ENCODE peak calls at places on chromosomes 6 and 20, in seven cellular contexts. T is NCI-H1436 treated with DMSO at 0.1 percent for 48 hours, Y is GM12865, O is A172, L is iris pigment epithelial cell, Q is AG09309, U is WTC11. X is an unnamed sample.

GRCh38 chr6:3311798-3312197 is 53.1 kb downstream of the PSMG4 start:
- DNase-seq in L (no peak), Y (no peak), U (peak; percentile 5), O (no peak), T (no peak), Q (no peak), X (no peak)

GRCh38 chr6:76886900-76887299 is 576.4 kb downstream of the HTR1B start:
- DNase-seq in Q (no peak), O (no peak), T (no peak), U (no peak), Y (no peak), L (no peak), X (no peak)

GRCh38 chr20:32828029-32828666 is 8.4 kb downstream of the MAPRE1 start:
- DNase-seq in Y (no peak), O (no peak), T (no peak), L (peak; percentile 49), Q (no peak), U (no peak), X (peak; percentile 65)

GRCh38 chr6:131731224-131731623 is 20.4 kb upstream of the CTAGE9 start:
- DNase-seq in T (no peak), L (no peak), Y (no peak), Q (no peak), U (no peak), O (no peak), X (no peak)

GRCh38 chr6:12049165-12049564 is 37.1 kb downstream of the HIVEP1 start:
- DNase-seq in L (no peak), T (no peak), Y (peak; percentile 86), Q (no peak), O (no peak), U (no peak), X (no peak)

GRCh38 chr6:147933201-147933600 is 409.4 kb upstream of the SASH1 start:
- DNase-seq in U (no peak), L (no peak), T (no peak), O (no peak), Q (no peak), Y (no peak), X (no peak)

GRCh38 chr6:66897576-66897975 is 1190.5 kb upstream of the EYS start:
- DNase-seq in Y (peak; percentile 2), T (no peak), U (no peak), O (peak; percentile 11), L (peak; percentile 68), Q (no peak), X (peak; percentile 76)

GRCh38 chr6:43070028-43070632 is 6.0 kb upstream of the PTK7 start:
- DNase-seq in U (no peak), T (no peak), Y (peak; percentile 69), L (peak; percentile 67), O (peak; percentile 40), Q (peak; percentile 44), X (peak; percentile 52)

GRCh38 chr6:137866200-137866913 is 702 bp upstream of the TNFAIP3 start:
- DNase-seq in O (peak; percentile 48), Y (no peak), T (no peak), Q (no peak), L (no peak), U (peak; percentile 43), X (peak; percentile 55)

GRCh38 chr6:158040804-158041347 is 59.2 kb downstream of the SYNJ2 start:
- DNase-seq in O (no peak), U (no peak), L (peak; percentile 69), Q (no peak), Y (no peak), T (no peak), X (no peak)

GRCh38 chr6:17808609-17809008 is 101.9 kb upstream of the NUP153 start:
- DNase-seq in Y (no peak), U (no peak), Q (no peak), L (no peak), T (no peak), O (no peak), X (no peak)

GRCh38 chr20:47205577-47206123 is 150.8 kb downstream of the ZMYND8 start:
- DNase-seq in O (peak; percentile 56), Y (peak; percentile 82), T (no peak), Q (no peak), L (peak; percentile 80), U (peak; percentile 78), X (peak; percentile 81)

GRCh38 chr6:91715171-91715805 is 1128.4 kb upstream of the MAP3K7 start:
- DNase-seq in Y (no peak), Q (no peak), O (no peak), U (no peak), L (no peak), T (no peak), X (no peak)

GRCh38 chr6:30319146-30319835 is 7.4 kb upstream of the TRIM39 start:
- DNase-seq in T (no peak), O (no peak), Y (no peak), U (no peak), Q (no peak), L (peak; percentile 15), X (peak; percentile 11)

GRCh38 chr6:12336121-12336971 is 46.2 kb downstream of the EDN1 start:
- DNase-seq in Q (no peak), L (no peak), U (no peak), O (no peak), Y (peak; percentile 73), T (no peak), X (no peak)

GRCh38 chr20:38209736-38210405 is 44.8 kb upstream of the TGM2 start:
- DNase-seq in O (no peak), U (no peak), T (no peak), Y (no peak), Q (no peak), L (no peak), X (no peak)

GRCh38 chr6:159527351-159527750 is 165.7 kb downstream of the SOD2 start:
- DNase-seq in T (no peak), Y (no peak), Q (no peak), O (no peak), U (no peak), L (no peak), X (no peak)

GRCh38 chr6:123768939-123769338 is 34.7 kb upstream of the NKAIN2 start:
- DNase-seq in Y (no peak), T (no peak), O (no peak), L (no peak), Q (no peak), U (no peak), X (no peak)

GRCh38 chr6:126909493-126909892 is 209.0 kb upstream of the RSPO3 start:
- DNase-seq in Q (no peak), Y (no peak), T (no peak), U (no peak), L (no peak), O (no peak), X (no peak)

GRCh38 chr6:157848693-157849092 is 25.6 kb downstream of the SNX9 start:
- DNase-seq in T (no peak), U (no peak), Q (no peak), Y (no peak), L (no peak), O (no peak), X (no peak)

GRCh38 chr20:63343460-63344150 is 17.5 kb downstream of the CHRNA4 start:
- DNase-seq in U (no peak), O (no peak), Q (no peak), L (no peak), Y (no peak), T (no peak), X (no peak)

GRCh38 chr6:69729870-69730449 is 66.8 kb downstream of the LMBRD1 start:
- DNase-seq in Q (peak; percentile 7), O (peak; percentile 5), Y (no peak), U (no peak), T (no peak), L (no peak), X (peak; percentile 4)

GRCh38 chr6:37048851-37049734 is 43.6 kb downstream of the FGD2 start:
- DNase-seq in U (no peak), Q (no peak), T (no peak), L (peak; percentile 93), Y (peak; percentile 80), O (peak; percentile 78), X (peak; percentile 69)

GRCh38 chr6:53837875-53838806 is 43.3 kb downstream of the LRRC1 start:
- DNase-seq in T (no peak), Q (no peak), L (peak; percentile 46), Y (no peak), O (no peak), U (no peak), X (no peak)

GRCh38 chr6:2396856-2397640 is 151.6 kb upstream of the GMDS start:
- DNase-seq in T (no peak), L (peak; percentile 34), Q (peak; percentile 46), O (peak; percentile 46), U (no peak), Y (no peak), X (peak; percentile 71)

GRCh38 chr20:30602424-30602823 is 655.0 kb upstream of the DEFB115 start:
- DNase-seq in T (no peak), O (no peak), L (no peak), U (no peak), Q (no peak), Y (no peak), X (no peak)

GRCh38 chr20:63702036-63702665 is 5.6 kb downstream of the ARFRP1 start:
- DNase-seq in T (no peak), Y (no peak), Q (no peak), U (no peak), O (no peak), L (no peak), X (no peak)

GRCh38 chr6:11263185-11263817 is 30.8 kb upstream of the NEDD9 start:
- DNase-seq in U (no peak), Q (no peak), Y (no peak), T (no peak), L (peak; percentile 93), O (peak; percentile 80), X (peak; percentile 83)